ENCODE peak calls at places on chromosomes 3 and 15, in seven cellular contexts. H is BJ; L is progenitor cell of endocrine pancreas; Z is fibroblast of mammary gland; P is CD8-positive, alpha-beta T cell; R is GM10248; Y is endothelial cell. N is an unnamed sample.

GRCh38 chr15:74193305-74193718 is 9.3 kb downstream of the STRA6 start:
- DNase-seq in H (peak; percentile 68), L (no peak), Z (peak; percentile 93), P (no peak), R (no peak), Y (no peak), N (no peak)

GRCh38 chr3:189941679-189942078 is 179.0 kb downstream of the P3H2 start:
- DNase-seq in H (no peak), L (no peak), Z (peak; percentile 58), P (no peak), R (no peak), Y (no peak), N (no peak)

GRCh38 chr15:89127054-89127702 is 38.9 kb downstream of the ABHD2 start:
- DNase-seq in H (no peak), L (no peak), Z (peak; percentile 29), P (no peak), R (no peak), Y (no peak), N (no peak)

GRCh38 chr3:33385423-33385822 is 54.8 kb downstream of the UBP1 start:
- DNase-seq in H (no peak), L (no peak), Z (no peak), P (peak; percentile 16), R (no peak), Y (no peak), N (no peak)

GRCh38 chr3:44942202-44942921 is 33.6 kb downstream of the ZDHHC3 start:
- DNase-seq in H (no peak), L (no peak), Z (peak; percentile 79), P (no peak), R (no peak), Y (no peak), N (no peak)

GRCh38 chr3:104909188-104909587 is 457.5 kb upstream of the ALCAM start:
- DNase-seq in H (no peak), L (no peak), Z (peak; percentile 79), P (no peak), R (no peak), Y (no peak), N (peak; percentile 20)

GRCh38 chr3:122415104-122415744 is 638 bp downstream of the WDR5B start:
- DNase-seq in H (no peak), L (no peak), Z (peak; percentile 40), P (peak; percentile 31), R (peak; percentile 69), Y (peak; percentile 27), N (no peak)

GRCh38 chr3:194272861-194273266 is 78.3 kb downstream of the CPN2 start:
- DNase-seq in H (peak; percentile 56), L (no peak), Z (peak; percentile 70), P (no peak), R (no peak), Y (no peak), N (peak; percentile 78)

GRCh38 chr3:158809642-158810041 is 7.8 kb downstream of the MFSD1 start:
- DNase-seq in H (no peak), L (no peak), Z (no peak), P (no peak), R (no peak), Y (no peak), N (no peak)

GRCh38 chr3:72288955-72289707 is 504.2 kb upstream of the PROK2 start:
- DNase-seq in H (no peak), L (no peak), Z (no peak), P (peak; percentile 14), R (peak; percentile 49), Y (no peak), N (peak; percentile 31)

GRCh38 chr3:29183346-29184087 is 97.4 kb upstream of the RBMS3 start:
- DNase-seq in H (no peak), L (no peak), Z (peak; percentile 94), P (no peak), R (no peak), Y (no peak), N (no peak)

GRCh38 chr15:37108725-37109124 is 8.4 kb upstream of the MEIS2 start:
- DNase-seq in H (no peak), L (no peak), Z (no peak), P (no peak), R (no peak), Y (no peak), N (no peak)

GRCh38 chr15:96622714-96623113 is 292.2 kb downstream of the NR2F2 start:
- DNase-seq in H (no peak), L (no peak), Z (no peak), P (no peak), R (no peak), Y (no peak), N (no peak)

GRCh38 chr15:50681467-50681866 is 5.1 kb downstream of the TRPM7 start:
- DNase-seq in H (no peak), L (no peak), Z (no peak), P (no peak), R (no peak), Y (no peak), N (no peak)

GRCh38 chr15:50685191-50685975 is 1.2 kb downstream of the TRPM7 start:
- DNase-seq in H (no peak), L (no peak), Z (no peak), P (no peak), R (no peak), Y (no peak), N (no peak)

GRCh38 chr15:50685976-50686467 is 575 bp downstream of the TRPM7 start:
- DNase-seq in H (no peak), L (peak; percentile 40), Z (peak; percentile 39), P (peak; percentile 63), R (peak; percentile 79), Y (peak; percentile 55), N (no peak)

GRCh38 chr15:50687302-50687902 is 805 bp upstream of the TRPM7 start:
- DNase-seq in H (no peak), L (no peak), Z (no peak), P (no peak), R (no peak), Y (no peak), N (no peak)

DNA sequence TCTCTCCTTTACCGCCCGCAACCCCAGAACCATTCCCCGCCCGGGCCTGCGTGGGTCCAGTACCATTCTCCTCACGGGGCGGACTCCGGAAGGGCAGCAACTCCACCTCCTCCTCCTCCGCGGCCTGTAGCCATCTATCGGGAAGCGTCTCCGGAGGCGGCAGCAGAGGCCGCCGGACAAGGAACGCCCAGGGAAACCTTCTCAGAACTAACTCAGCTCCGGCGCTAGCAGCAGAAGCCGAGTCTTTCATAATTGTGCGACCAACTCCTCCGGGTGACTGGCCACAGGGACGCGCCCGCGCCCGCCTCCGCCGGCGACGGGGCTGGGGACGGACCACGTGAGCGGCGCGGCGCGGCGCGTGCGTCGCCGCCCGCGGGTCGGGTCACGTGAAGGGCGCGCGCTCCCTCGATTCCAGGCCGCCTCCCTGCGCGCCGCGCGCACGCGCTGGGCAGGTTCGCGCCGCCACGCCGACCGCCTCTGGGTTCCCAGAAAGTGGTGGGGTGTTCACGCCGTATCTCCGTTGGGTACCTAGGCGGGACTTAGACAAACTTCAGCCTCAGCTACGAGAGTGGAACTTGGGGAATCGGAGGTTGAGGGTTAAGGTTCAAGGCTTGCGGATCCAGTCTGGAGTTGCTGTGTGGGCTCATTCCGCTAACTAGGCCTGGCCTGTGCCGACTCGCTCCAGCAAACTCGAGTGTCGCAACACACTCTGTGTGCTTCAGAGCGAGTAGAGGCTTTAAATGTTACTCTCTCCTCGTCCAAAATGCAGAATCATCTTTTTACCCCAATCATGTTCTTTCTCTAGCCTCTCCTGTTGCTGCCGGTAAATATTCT is at the start of gene TRPM7:
- DNase-seq in H (peak; percentile 37), L (peak; percentile 69), Z (peak; percentile 81), P (peak; percentile 86), R (peak; percentile 92), Y (peak; percentile 80), N (peak; percentile 56)
- TF ChIP-seq CTCF in H (no peak), L (no peak), Z (no peak), P (no peak), R (no peak), Y (no peak), N (peak; percentile 9)

GRCh38 chr15:81068516-81068915 is 65.6 kb upstream of the CFAP161 start:
- DNase-seq in H (no peak), L (no peak), Z (no peak), P (no peak), R (no peak), Y (no peak), N (no peak)

GRCh38 chr15:81071130-81071529 is 62.9 kb upstream of the CFAP161 start:
- DNase-seq in H (peak; percentile 50), L (no peak), Z (peak; percentile 52), P (no peak), R (no peak), Y (no peak), N (no peak)

GRCh38 chr15:81069909-81070308 is 64.2 kb upstream of the CFAP161 start:
- DNase-seq in H (no peak), L (no peak), Z (no peak), P (no peak), R (no peak), Y (no peak), N (no peak)

GRCh38 chr15:81071705-81072104 is 62.4 kb upstream of the CFAP161 start:
- DNase-seq in H (no peak), L (no peak), Z (no peak), P (no peak), R (no peak), Y (no peak), N (no peak)

GRCh38 chr15:81069356-81069755 is 64.7 kb upstream of the CFAP161 start:
- DNase-seq in H (no peak), L (no peak), Z (no peak), P (no peak), R (no peak), Y (no peak), N (no peak)
- TF ChIP-seq CTCF in H (no peak), L (no peak), Z (no peak), P (no peak), R (no peak), Y (no peak), N (no peak)

GRCh38 chr3:128215800-128216495 is 62.7 kb downstream of the EEFSEC start:
- DNase-seq in H (no peak), L (no peak), Z (no peak), P (no peak), R (no peak), Y (no peak), N (no peak)
- TF ChIP-seq CTCF in H (no peak), L (no peak), Z (no peak), P (no peak), R (no peak), Y (no peak), N (no peak)

GRCh38 chr3:131501949-131502348 is 822 bp downstream of the MRPL3 start:
- DNase-seq in H (no peak), L (no peak), Z (no peak), P (no peak), R (peak; percentile 14), Y (no peak), N (no peak)

GRCh38 chr3:131503328-131503650 is 518 bp upstream of the MRPL3 start:
- DNase-seq in H (no peak), L (no peak), Z (peak; percentile 77), P (no peak), R (no peak), Y (no peak), N (peak; percentile 2)

DNA sequence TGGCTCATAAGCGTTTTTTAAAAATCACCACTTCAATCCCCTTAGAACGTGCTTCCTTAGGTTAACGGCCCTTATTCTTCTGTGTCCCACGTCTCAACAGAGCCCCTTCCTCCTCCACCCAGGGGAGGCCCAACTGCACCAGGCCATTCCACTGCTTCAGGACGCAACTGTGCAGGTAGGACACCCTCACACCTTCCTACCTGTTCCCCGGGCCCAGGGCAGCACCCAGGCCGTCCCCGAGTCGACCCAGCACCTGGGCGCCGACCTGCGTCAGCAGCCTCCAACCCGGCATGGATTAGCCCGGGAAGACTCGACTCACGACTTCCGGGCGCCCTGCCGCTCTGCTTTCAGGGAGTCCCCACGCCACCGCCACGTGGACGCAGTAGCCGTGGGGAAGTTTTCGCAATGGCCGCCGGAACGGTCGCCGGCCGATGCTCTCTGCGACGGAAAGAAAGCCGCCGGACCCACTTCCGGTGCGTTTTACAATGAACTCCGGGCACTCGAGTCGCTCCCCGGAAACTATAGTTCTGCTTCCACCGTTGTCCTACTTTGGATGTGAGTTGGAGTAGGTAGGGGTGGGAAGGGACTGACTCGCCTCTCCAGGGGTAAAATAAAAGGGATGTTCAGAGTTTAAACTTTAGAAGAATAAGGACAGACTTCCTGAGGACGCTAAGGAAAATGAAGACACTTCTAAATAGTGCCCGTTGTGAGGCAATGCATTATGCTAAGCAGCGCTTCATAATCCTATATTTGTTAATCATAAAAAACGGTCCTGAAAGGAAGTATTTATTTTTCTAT is at the start of gene MRPL3:
- DNase-seq in H (peak; percentile 14), L (peak; percentile 69), Z (peak; percentile 89), P (peak; percentile 85), R (peak; percentile 84), Y (peak; percentile 63), N (peak; percentile 67)
- TF ChIP-seq CTCF in H (no peak), L (no peak), Z (no peak), P (no peak), R (no peak), Y (no peak), N (no peak)

N was measured in AG09319.